ENCODE peak calls at places on chromosomes 16 and 17, in four cellular contexts. One of them, this sample, is unnamed.

GRCh38 chr17:7932483-7932891 is 481 bp downstream of the CNTROB start:
- DNase-seq in sigmoid colon: peak
- DNase-seq in suprapubic skin: no peak
- DNase-seq in SJSA1: no peak
- DNase-seq in this sample: no peak

GRCh38 chr16:46607529-46607928 is 13.7 kb downstream of the SHCBP1 start:
- DNase-seq in SJSA1: peak
- DNase-seq in sigmoid colon: no peak
- DNase-seq in suprapubic skin: no peak
- DNase-seq in this sample: no peak

GRCh38 chr16:65672960-65673359 is 551.1 kb upstream of the CDH11 start:
- DNase-seq in suprapubic skin: no peak
- DNase-seq in SJSA1: no peak
- DNase-seq in sigmoid colon: no peak
- DNase-seq in this sample: no peak

GRCh38 chr16:49452568-49452967 is 79.0 kb downstream of the C16orf78 start:
- DNase-seq in suprapubic skin: peak
- DNase-seq in sigmoid colon: no peak
- DNase-seq in SJSA1: no peak
- DNase-seq in this sample: no peak

GRCh38 chr17:75846701-75847594 is 2.7 kb upstream of the UNC13D start:
- DNase-seq in SJSA1: no peak
- DNase-seq in sigmoid colon: peak
- DNase-seq in suprapubic skin: peak
- DNase-seq in this sample: no peak

GRCh38 chr17:66300956-66301355 is 1.5 kb upstream of the PRKCA start:
- DNase-seq in SJSA1: no peak
- DNase-seq in suprapubic skin: no peak
- DNase-seq in sigmoid colon: no peak
- DNase-seq in this sample: no peak

GRCh38 chr17:71360301-71360700 is 760.5 kb upstream of the SOX9 start:
- DNase-seq in suprapubic skin: no peak
- DNase-seq in sigmoid colon: no peak
- DNase-seq in SJSA1: no peak
- DNase-seq in this sample: no peak

GRCh38 chr16:72986011-72986410 is 61.9 kb downstream of the ZFHX3 start:
- DNase-seq in suprapubic skin: peak
- DNase-seq in SJSA1: no peak
- DNase-seq in sigmoid colon: peak
- DNase-seq in this sample: no peak

GRCh38 chr17:45353047-45353446 is 36.2 kb upstream of the MAP3K14 start:
- DNase-seq in sigmoid colon: peak
- DNase-seq in SJSA1: no peak
- DNase-seq in suprapubic skin: peak
- DNase-seq in this sample: peak

GRCh38 chr17:42898147-42898807 is 2.3 kb upstream of the G6PC1 start:
- DNase-seq in SJSA1: no peak
- DNase-seq in suprapubic skin: no peak
- DNase-seq in sigmoid colon: no peak
- DNase-seq in this sample: no peak

GRCh38 chr16:89004209-89004831 is 27.3 kb upstream of the CBFA2T3 start:
- DNase-seq in SJSA1: no peak
- DNase-seq in suprapubic skin: no peak
- DNase-seq in sigmoid colon: no peak
- DNase-seq in this sample: no peak

GRCh38 chr16:2816751-2817495 is at the start of gene PRSS21:
- DNase-seq in sigmoid colon: peak
- DNase-seq in suprapubic skin: peak
- DNase-seq in SJSA1: no peak
- DNase-seq in this sample: no peak

GRCh38 chr17:80969030-80969673 is 22.5 kb upstream of the CHMP6 start:
- DNase-seq in SJSA1: no peak
- DNase-seq in sigmoid colon: no peak
- DNase-seq in suprapubic skin: no peak
- DNase-seq in this sample: no peak

GRCh38 chr17:4842376-4842775 is 9.2 kb downstream of the MINK1 start:
- DNase-seq in suprapubic skin: no peak
- DNase-seq in SJSA1: no peak
- DNase-seq in sigmoid colon: no peak
- DNase-seq in this sample: no peak

GRCh38 chr16:58411736-58412614 is 19.7 kb downstream of the GINS3 start:
- DNase-seq in SJSA1: no peak
- DNase-seq in sigmoid colon: no peak
- DNase-seq in suprapubic skin: no peak
- DNase-seq in this sample: no peak

GRCh38 chr17:77344038-77344437 is 203.3 kb downstream of the SEC14L1 start:
- DNase-seq in sigmoid colon: no peak
- DNase-seq in SJSA1: no peak
- DNase-seq in suprapubic skin: no peak
- DNase-seq in this sample: no peak

GRCh38 chr17:79630821-79631639 is 20.2 kb upstream of the RBFOX3 start:
- DNase-seq in suprapubic skin: peak
- DNase-seq in sigmoid colon: peak
- DNase-seq in SJSA1: no peak
- DNase-seq in this sample: no peak

GRCh38 chr16:12434567-12434966 is 369.1 kb downstream of the CPPED1 start:
- DNase-seq in sigmoid colon: no peak
- DNase-seq in suprapubic skin: no peak
- DNase-seq in SJSA1: no peak
- DNase-seq in this sample: no peak

GRCh38 chr17:80433916-80434666 is 19.1 kb downstream of the ENDOV start:
- DNase-seq in SJSA1: no peak
- DNase-seq in suprapubic skin: no peak
- DNase-seq in sigmoid colon: no peak
- DNase-seq in this sample: no peak

GRCh38 chr17:27456681-27457404 is 595 bp downstream of the KSR1 start:
- DNase-seq in sigmoid colon: peak
- DNase-seq in SJSA1: peak
- DNase-seq in suprapubic skin: no peak
- DNase-seq in this sample: no peak

GRCh38 chr17:1559047-1559742 is 3.4 kb downstream of the PITPNA start:
- DNase-seq in SJSA1: no peak
- DNase-seq in sigmoid colon: no peak
- DNase-seq in suprapubic skin: no peak
- DNase-seq in this sample: no peak

GRCh38 chr16:30523768-30524574 is 2.4 kb downstream of the ZNF768 start:
- DNase-seq in SJSA1: no peak
- DNase-seq in sigmoid colon: no peak
- DNase-seq in suprapubic skin: no peak
- DNase-seq in this sample: no peak

GRCh38 chr17:1643293-1643998 is 2.1 kb downstream of the SCARF1 start:
- DNase-seq in suprapubic skin: no peak
- DNase-seq in sigmoid colon: no peak
- DNase-seq in SJSA1: no peak
- DNase-seq in this sample: no peak

GRCh38 chr17:55053855-55054254 is 85.3 kb downstream of the STXBP4 start:
- DNase-seq in sigmoid colon: no peak
- DNase-seq in SJSA1: no peak
- DNase-seq in suprapubic skin: no peak
- DNase-seq in this sample: no peak

GRCh38 chr17:80664217-80664780 is 119.7 kb downstream of the RPTOR start:
- DNase-seq in SJSA1: no peak
- DNase-seq in sigmoid colon: no peak
- DNase-seq in suprapubic skin: no peak
- DNase-seq in this sample: no peak

GRCh38 chr17:50326831-50327364 is 19.0 kb upstream of the XYLT2 start:
- DNase-seq in SJSA1: no peak
- DNase-seq in suprapubic skin: no peak
- DNase-seq in sigmoid colon: no peak
- DNase-seq in this sample: no peak

GRCh38 chr17:9998060-9998459 is 93.0 kb upstream of the RCVRN start:
- DNase-seq in suprapubic skin: no peak
- DNase-seq in SJSA1: no peak
- DNase-seq in sigmoid colon: no peak
- DNase-seq in this sample: no peak

GRCh38 chr17:33169580-33170285 is 123.4 kb downstream of the ASIC2 start:
- DNase-seq in SJSA1: no peak
- DNase-seq in sigmoid colon: no peak
- DNase-seq in suprapubic skin: no peak
- DNase-seq in this sample: no peak

GRCh38 chr17:41565338-41565737 is 6.5 kb downstream of the KRT9 start:
- DNase-seq in suprapubic skin: no peak
- DNase-seq in sigmoid colon: no peak
- DNase-seq in SJSA1: no peak
- DNase-seq in this sample: no peak

GRCh38 chr17:2935622-2936021 is 127.8 kb downstream of the OR1D5 start:
- DNase-seq in sigmoid colon: no peak
- DNase-seq in SJSA1: no peak
- DNase-seq in suprapubic skin: no peak
- DNase-seq in this sample: no peak

GRCh38 chr16:2174396-2175131 is 19.0 kb downstream of the TRAF7 start:
- DNase-seq in SJSA1: no peak
- DNase-seq in sigmoid colon: no peak
- DNase-seq in suprapubic skin: no peak
- DNase-seq in this sample: no peak

GRCh38 chr17:45090711-45091110 is 29.6 kb downstream of the NMT1 start:
- DNase-seq in suprapubic skin: no peak
- DNase-seq in sigmoid colon: no peak
- DNase-seq in SJSA1: no peak
- DNase-seq in this sample: no peak

GRCh38 chr17:42276609-42277341 is 584 bp upstream of the STAT5B start:
- DNase-seq in sigmoid colon: peak
- DNase-seq in suprapubic skin: peak
- DNase-seq in SJSA1: peak
- DNase-seq in this sample: no peak

GRCh38 chr16:30018731-30019158 is 4.3 kb upstream of the C16orf92 start:
- DNase-seq in SJSA1: no peak
- DNase-seq in sigmoid colon: no peak
- DNase-seq in suprapubic skin: no peak
- DNase-seq in this sample: no peak

GRCh38 chr17:45768000-45768399 is 16.1 kb upstream of the CRHR1 start:
- DNase-seq in suprapubic skin: no peak
- DNase-seq in sigmoid colon: no peak
- DNase-seq in SJSA1: no peak
- DNase-seq in this sample: no peak

GRCh38 chr17:49753959-49754391 is 10.0 kb downstream of the FAM117A start:
- DNase-seq in SJSA1: no peak
- DNase-seq in sigmoid colon: no peak
- DNase-seq in suprapubic skin: peak
- DNase-seq in this sample: no peak

GRCh38 chr17:69457603-69458002 is 43.1 kb downstream of the MAP2K6 start:
- DNase-seq in suprapubic skin: no peak
- DNase-seq in SJSA1: no peak
- DNase-seq in sigmoid colon: no peak
- DNase-seq in this sample: no peak

GRCh38 chr17:48825446-48826381 is 5.1 kb upstream of the CALCOCO2 start:
- DNase-seq in sigmoid colon: no peak
- DNase-seq in suprapubic skin: no peak
- DNase-seq in SJSA1: no peak
- DNase-seq in this sample: no peak

GRCh38 chr17:16377804-16378400 is 3.0 kb upstream of the UBB start:
- DNase-seq in sigmoid colon: no peak
- DNase-seq in suprapubic skin: no peak
- DNase-seq in SJSA1: peak
- DNase-seq in this sample: no peak
- H3K27ac ChIP-seq in sigmoid colon: peak
- H3K27ac ChIP-seq in suprapubic skin: peak
- H3K27ac ChIP-seq in SJSA1: no peak
- H3K27ac ChIP-seq in this sample: peak

DNA sequence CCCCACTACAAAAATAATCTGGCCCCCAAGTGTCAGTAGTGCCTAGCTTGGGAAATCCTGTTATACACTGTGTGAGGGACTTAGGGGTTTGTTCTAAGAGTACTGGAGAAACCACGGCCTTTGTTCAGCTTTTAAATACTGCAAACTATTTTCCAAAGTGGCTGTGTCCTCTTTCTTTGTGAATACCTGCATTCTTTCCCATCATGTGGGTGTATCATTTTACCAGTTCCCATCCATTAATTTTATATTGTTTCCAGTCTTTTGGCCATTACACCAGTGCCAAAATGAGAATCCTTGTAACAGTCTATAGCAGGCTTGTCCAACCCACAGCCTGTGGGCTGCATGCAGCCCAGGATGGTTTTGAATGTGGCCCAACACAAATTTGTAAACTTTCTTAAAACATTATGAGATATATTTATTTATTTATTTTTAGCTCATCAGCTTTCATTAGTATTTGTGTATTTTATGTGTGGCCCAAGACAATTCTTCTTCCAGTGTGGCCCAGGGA is 23.9 kb downstream of the ITPRIPL2 start:
- DNase-seq in SJSA1: peak
- DNase-seq in sigmoid colon: no peak
- DNase-seq in suprapubic skin: no peak
- DNase-seq in this sample: no peak
- H3K27ac ChIP-seq in SJSA1: peak
- H3K27ac ChIP-seq in sigmoid colon: no peak
- H3K27ac ChIP-seq in suprapubic skin: peak
- H3K27ac ChIP-seq in this sample: no peak

DNA sequence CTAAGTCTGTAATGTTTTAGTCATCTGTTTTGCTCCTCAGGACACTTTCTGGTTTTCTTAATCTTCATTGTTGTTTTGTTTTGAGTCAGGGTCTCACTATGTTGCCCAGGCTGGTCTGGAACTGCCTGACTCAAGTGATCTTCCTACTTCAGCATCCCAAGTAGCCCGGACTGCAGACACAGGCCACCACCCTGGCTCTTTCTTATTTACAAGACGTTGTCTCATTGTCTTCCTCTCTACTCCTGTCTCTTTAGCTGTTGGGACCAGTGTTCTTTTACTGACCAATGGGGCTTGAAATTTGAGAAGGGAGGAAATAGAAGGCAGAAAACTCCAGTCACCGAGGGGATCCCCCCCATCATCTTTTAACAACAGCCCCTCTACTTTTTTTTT is 1.2 kb downstream of the SCPEP1 start:
- DNase-seq in suprapubic skin: no peak
- DNase-seq in sigmoid colon: no peak
- DNase-seq in SJSA1: no peak
- DNase-seq in this sample: no peak
- H3K27ac ChIP-seq in suprapubic skin: peak
- H3K27ac ChIP-seq in sigmoid colon: no peak
- H3K27ac ChIP-seq in SJSA1: no peak
- H3K27ac ChIP-seq in this sample: no peak

GRCh38 chr17:72406501-72406900 is 285.7 kb downstream of the SOX9 start:
- DNase-seq in suprapubic skin: no peak
- DNase-seq in sigmoid colon: no peak
- DNase-seq in SJSA1: no peak
- DNase-seq in this sample: no peak
- H3K27ac ChIP-seq in suprapubic skin: no peak
- H3K27ac ChIP-seq in sigmoid colon: no peak
- H3K27ac ChIP-seq in SJSA1: no peak
- H3K27ac ChIP-seq in this sample: no peak

GRCh38 chr17:61361084-61361483 is 38.6 kb upstream of the TBX2 start:
- DNase-seq in suprapubic skin: no peak
- DNase-seq in SJSA1: no peak
- DNase-seq in sigmoid colon: no peak
- DNase-seq in this sample: no peak
- H3K27ac ChIP-seq in suprapubic skin: no peak
- H3K27ac ChIP-seq in SJSA1: no peak
- H3K27ac ChIP-seq in sigmoid colon: no peak
- H3K27ac ChIP-seq in this sample: no peak